ENCODE peak calls at places on chromosomes 3 and 15, in nine cellular contexts. A is thoracic aorta, X is lung, U is uterus, C is spleen, S is stomach, E is GM23338, P is left ventricle myocardium inferior, Y is ovary. O is an unnamed sample.

GRCh38 chr15:77629070-77630030 is 3.4 kb downstream of the LINGO1 start:
- DNase-seq in X (no peak), C (no peak), P (no peak), E (no peak), Y (no peak), U (no peak), A (no peak), S (no peak), O (no peak)

GRCh38 chr3:127652246-127652995 is 20.3 kb upstream of the ABTB1 start:
- DNase-seq in C (peak; percentile 80), U (peak; percentile 51), P (peak; percentile 45), S (peak; percentile 54), Y (peak; percentile 50), A (no peak), X (no peak), E (peak; percentile 91), O (peak; percentile 76)

GRCh38 chr3:110711851-110712396 is 359.7 kb upstream of the NECTIN3 start:
- DNase-seq in P (no peak), U (no peak), S (no peak), Y (no peak), E (peak; percentile 74), C (no peak), X (no peak), A (no peak), O (no peak)

GRCh38 chr3:25782938-25783660 is at the start of gene NGLY1:
- DNase-seq in X (peak; percentile 81), C (peak; percentile 98), Y (peak; percentile 87), U (peak; percentile 74), A (peak; percentile 29), P (peak; percentile 86), E (peak; percentile 83), S (peak; percentile 89), O (peak; percentile 93)

GRCh38 chr3:151639096-151639740 is 94.5 kb upstream of the AADACL2 start:
- DNase-seq in P (no peak), Y (no peak), A (no peak), U (no peak), X (no peak), S (no peak), C (no peak), E (no peak), O (no peak)

GRCh38 chr15:66894986-66895780 is 170.2 kb upstream of the SMAD3 start:
- DNase-seq in U (no peak), E (no peak), X (no peak), P (no peak), A (no peak), Y (no peak), S (no peak), C (no peak), O (no peak)

GRCh38 chr3:176755977-176756376 is 441.3 kb downstream of the TBL1XR1 start:
- DNase-seq in X (no peak), U (no peak), P (no peak), A (no peak), C (no peak), S (no peak), Y (no peak), E (no peak), O (no peak)

GRCh38 chr15:74826911-74827310 is 484 bp downstream of the CPLX3 start:
- DNase-seq in C (no peak), S (no peak), U (no peak), E (peak; percentile 66), X (no peak), A (no peak), P (no peak), Y (no peak), O (no peak)

GRCh38 chr15:90036343-90036742 is 35.2 kb downstream of the ZNF710 start:
- DNase-seq in P (no peak), Y (no peak), U (no peak), C (peak; percentile 58), E (no peak), S (no peak), A (no peak), X (no peak), O (no peak)

GRCh38 chr3:69324362-69325025 is 61.4 kb downstream of the FRMD4B start:
- DNase-seq in Y (no peak), U (no peak), E (peak; percentile 68), A (no peak), S (no peak), P (no peak), C (no peak), X (no peak), O (no peak)

GRCh38 chr3:127546970-127547733 is 43.4 kb downstream of the TPRA1 start:
- DNase-seq in E (peak; percentile 20), A (no peak), U (no peak), P (peak; percentile 42), X (no peak), Y (peak; percentile 43), S (no peak), C (no peak), O (no peak)

GRCh38 chr3:13166243-13167063 is 93.2 kb upstream of the IQSEC1 start:
- DNase-seq in P (no peak), S (no peak), Y (no peak), X (no peak), C (no peak), A (no peak), U (no peak), E (no peak), O (no peak)

GRCh38 chr15:89860446-89860845 is 33.3 kb downstream of the AP3S2 start:
- DNase-seq in E (no peak), S (no peak), X (no peak), C (no peak), A (no peak), Y (no peak), P (no peak), U (no peak), O (no peak)

GRCh38 chr3:5187152-5187919 is at the start of gene EDEM1:
- DNase-seq in S (peak; percentile 96), X (peak; percentile 96), A (peak; percentile 57), C (peak; percentile 100), P (peak; percentile 94), U (peak; percentile 91), Y (peak; percentile 99), E (peak; percentile 85), O (peak; percentile 95)

GRCh38 chr15:52730163-52730562 is 51.0 kb upstream of the ATOSA start:
- DNase-seq in S (no peak), E (no peak), U (no peak), X (no peak), Y (no peak), P (no peak), C (no peak), A (no peak), O (no peak)

GRCh38 chr3:138381413-138381901 is 33.1 kb downstream of the MRAS start:
- DNase-seq in P (peak; percentile 56), A (no peak), C (no peak), X (peak; percentile 43), E (no peak), U (peak; percentile 46), Y (peak; percentile 61), S (no peak), O (peak; percentile 32)

GRCh38 chr3:53072653-53073552 is 27.0 kb upstream of the SFMBT1 start:
- DNase-seq in X (peak; percentile 81), A (peak; percentile 38), C (peak; percentile 96), P (peak; percentile 82), U (peak; percentile 77), Y (peak; percentile 81), E (peak; percentile 95), S (peak; percentile 86), O (peak; percentile 89)

GRCh38 chr3:61669676-61670299 is 108.4 kb downstream of the PTPRG start:
- DNase-seq in S (no peak), U (no peak), A (no peak), X (no peak), C (no peak), E (no peak), P (peak; percentile 34), Y (no peak), O (peak; percentile 68)

GRCh38 chr3:75978686-75979085 is 193.3 kb upstream of the ZNF717 start:
- DNase-seq in X (no peak), A (no peak), P (no peak), S (no peak), U (no peak), C (no peak), E (no peak), Y (no peak), O (no peak)

GRCh38 chr3:181796641-181797040 is 84.9 kb downstream of the SOX2 start:
- DNase-seq in C (no peak), U (no peak), X (no peak), A (no peak), P (no peak), S (no peak), E (peak; percentile 30), Y (no peak), O (no peak)

GRCh38 chr3:30288830-30289229 is 317.6 kb upstream of the TGFBR2 start:
- DNase-seq in E (no peak), P (no peak), U (no peak), X (no peak), Y (no peak), S (no peak), A (no peak), C (no peak), O (no peak)
- H3K27ac ChIP-seq in E (no peak overlapping the region), P (peak overlapping the region; percentile 39), U (no peak overlapping the region), X (no peak overlapping the region), Y (no peak overlapping the region), S (peak overlapping the region; percentile 47), A (peak overlapping the region; percentile 9), C (peak overlapping the region; percentile 33), O (no peak overlapping the region)

DNA sequence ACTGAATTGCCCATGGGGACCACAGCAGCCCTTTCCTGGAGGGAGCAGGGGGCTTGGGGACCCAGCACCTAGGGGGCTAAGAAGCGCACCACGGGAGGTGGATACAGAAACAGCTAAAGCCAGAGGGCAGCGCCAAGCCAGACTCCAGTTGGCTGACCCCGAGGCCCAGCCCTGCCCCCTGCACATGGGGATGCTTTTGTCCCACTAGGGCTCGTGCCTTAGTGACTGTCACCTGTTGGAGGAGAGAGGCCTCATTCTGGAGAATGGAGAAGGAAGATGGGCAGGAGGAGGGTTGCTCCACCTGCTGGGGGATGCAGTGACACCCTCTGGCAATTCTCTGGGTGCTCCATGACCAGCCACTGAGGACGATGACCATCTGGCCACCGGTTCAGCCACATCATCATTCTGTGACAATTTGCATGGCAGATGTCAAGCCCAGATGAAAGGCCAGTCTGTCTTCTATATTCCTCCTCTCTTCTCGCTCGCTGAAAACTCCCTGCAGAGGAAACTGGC is 167.8 kb upstream of the TLE3 start:
- DNase-seq in S (no peak), E (no peak), X (no peak), U (no peak), Y (no peak), A (no peak), C (peak; percentile 72), P (no peak), O (no peak)
- TF ChIP-seq CTCF in S (no peak), E (no peak), X (no peak), U (no peak), Y (no peak), A (no peak), C (no peak), P (peak; percentile 39), O (peak; percentile 26)

GRCh38 chr15:98873441-98874218 is 134.0 kb downstream of the PGPEP1L start:
- DNase-seq in C (peak; percentile 79), A (no peak), U (no peak), P (no peak), S (no peak), X (no peak), E (no peak), Y (no peak), O (no peak)
- H3K4me1 ChIP-seq in C (peaks cover 67% of the 10 kb centered on the region), A (peaks cover 58% of the 10 kb centered on the region), U (peaks cover 5% of the 10 kb centered on the region), P (peaks cover 91% of the 10 kb centered on the region), S (peaks cover 60% of the 10 kb centered on the region), X (peaks cover 12% of the 10 kb centered on the region), E (peaks cover 52% of the 10 kb centered on the region), Y (peaks cover 22% of the 10 kb centered on the region), O (peaks cover 39% of the 10 kb centered on the region)

DNA sequence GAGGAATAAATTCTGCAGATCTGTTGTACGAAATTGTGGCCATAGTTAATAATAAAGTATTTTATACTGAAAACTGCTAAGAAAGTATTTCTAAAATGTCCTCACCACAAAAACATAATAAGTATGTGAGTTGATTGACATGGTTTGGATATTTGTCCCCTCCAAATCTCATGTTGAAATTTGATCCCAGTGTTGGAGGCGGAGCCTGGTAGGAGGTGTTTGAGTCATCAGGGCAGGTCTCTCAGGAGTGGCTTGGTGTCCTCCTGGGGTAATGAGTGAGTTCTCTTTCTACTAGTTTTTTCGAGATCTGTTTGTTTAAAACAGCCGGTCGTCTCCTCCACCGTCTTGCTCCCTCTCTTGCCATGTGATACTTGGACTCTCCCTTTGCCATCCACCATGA is 424.1 kb upstream of the KCNMB2 start:
- DNase-seq in S (no peak), P (no peak), C (no peak), X (no peak), U (no peak), A (no peak), Y (no peak), E (peak; percentile 31), O (no peak)
- H3K27ac ChIP-seq in S (no peak overlapping the region), P (no peak overlapping the region), C (no peak overlapping the region), X (no peak overlapping the region), U (no peak overlapping the region), A (no peak overlapping the region), Y (no peak overlapping the region), E (no peak overlapping the region), O (no peak overlapping the region)